ENCODE peak calls at places on chromosomes 5 and 9, in ten cellular contexts. S is fibroblast of mammary gland, U is AG10803, V is endothelial cell, X is fibroblast of lung, Y is BE2C, B is nephron progenitor cell, J is left ventricle myocardium inferior, N is fibroblast of pulmonary artery, L is progenitor cell of endocrine pancreas. G is an unnamed sample.

GRCh38 chr9:84166828-84167400 is 173.6 kb downstream of the SLC28A3 start:
- DNase-seq in N (no peak), S (no peak), Y (no peak), B (no peak), L (no peak), J (no peak), V (no peak), U (no peak), X (no peak), G (no peak)

GRCh38 chr5:154309361-154309725 is 118.8 kb downstream of the GALNT10 start:
- DNase-seq in B (no peak), V (no peak), L (no peak), S (peak), X (peak), N (peak), Y (no peak), J (no peak), U (peak), G (no peak)

GRCh38 chr5:178554311-178554710 is 35.9 kb downstream of the COL23A1 start:
- DNase-seq in S (no peak), V (no peak), L (no peak), N (no peak), Y (no peak), X (no peak), J (no peak), U (no peak), B (no peak), G (no peak)

GRCh38 chr5:138702166-138702826 is 50.9 kb upstream of the CTNNA1 start:
- DNase-seq in X (no peak), S (no peak), B (no peak), Y (no peak), J (no peak), N (no peak), V (no peak), L (no peak), U (no peak), G (no peak)

GRCh38 chr5:162160401-162160800 is 92.8 kb downstream of the GABRG2 start:
- DNase-seq in U (no peak), X (no peak), Y (no peak), L (no peak), B (no peak), N (no peak), S (no peak), J (no peak), V (no peak), G (no peak)

GRCh38 chr5:96279796-96280542 is 153.1 kb downstream of the PCSK1 start:
- DNase-seq in Y (no peak), L (no peak), V (no peak), X (peak), N (peak), B (no peak), J (no peak), U (peak), S (peak), G (no peak)

GRCh38 chr5:72412283-72413055 is 92.3 kb downstream of the PTCD2 start:
- DNase-seq in U (peak), N (peak), B (no peak), J (no peak), V (no peak), S (peak), L (no peak), Y (no peak), X (peak), G (no peak)

GRCh38 chr9:105204416-105204815 is 40.0 kb upstream of the SLC44A1 start:
- DNase-seq in B (no peak), X (peak), L (no peak), J (no peak), U (peak), S (peak), V (no peak), N (peak), Y (no peak), G (no peak)

GRCh38 chr5:135950611-135951010 is 4.2 kb downstream of the LECT2 start:
- DNase-seq in J (no peak), U (peak), Y (no peak), X (peak), V (no peak), N (no peak), B (no peak), L (no peak), S (peak), G (no peak)

GRCh38 chr5:112921833-112922817 is at the start of gene REEP5:
- DNase-seq in U (peak), Y (peak), J (peak), X (peak), S (peak), L (peak), N (peak), B (peak), V (peak), G (peak)

GRCh38 chr5:130436430-130436829 is 532.2 kb downstream of the CHSY3 start:
- DNase-seq in B (no peak), N (no peak), Y (no peak), J (no peak), S (no peak), V (no peak), X (no peak), L (no peak), U (no peak), G (no peak)

GRCh38 chr9:129446828-129447550 is 173.9 kb downstream of the C9orf50 start:
- DNase-seq in L (no peak), J (no peak), V (no peak), N (no peak), B (no peak), U (no peak), Y (peak), X (no peak), S (peak), G (no peak)

GRCh38 chr5:72015103-72015548 is 92.1 kb upstream of the MAP1B start:
- DNase-seq in B (no peak), N (peak), U (peak), X (peak), J (no peak), L (no peak), V (no peak), Y (peak), S (peak), G (no peak)

GRCh38 chr5:179549973-179550510 is 312 bp upstream of the RUFY1 start:
- DNase-seq in V (no peak), Y (no peak), U (no peak), J (no peak), X (peak), L (peak), S (peak), B (no peak), N (no peak), G (no peak)

GRCh38 chr9:123322771-123323481 is 33.1 kb upstream of the CRB2 start:
- DNase-seq in N (no peak), L (no peak), S (no peak), B (no peak), Y (no peak), V (no peak), X (no peak), J (no peak), U (no peak), G (no peak)

GRCh38 chr9:22052376-22052945 is 43.4 kb upstream of the CDKN2B start:
- DNase-seq in B (no peak), X (peak), J (no peak), V (no peak), Y (no peak), L (no peak), U (peak), S (peak), N (peak), G (no peak)

GRCh38 chr9:29439961-29440360 is 1866.7 kb upstream of the C9orf72 start:
- DNase-seq in B (no peak), Y (no peak), N (peak), L (no peak), J (no peak), U (no peak), S (peak), V (no peak), X (peak), G (no peak)

GRCh38 chr9:4661165-4662095 is 664 bp upstream of the PLPP6 start:
- DNase-seq in X (peak), N (peak), S (no peak), V (no peak), L (no peak), B (no peak), J (no peak), U (no peak), Y (no peak), G (no peak)

GRCh38 chr5:116411101-116411571 is 163.5 kb downstream of the SEMA6A start:
- DNase-seq in J (peak), X (no peak), S (peak), L (no peak), Y (no peak), B (no peak), V (no peak), N (peak), U (no peak), G (no peak)

GRCh38 chr5:172637122-172637580 is 3.9 kb upstream of the NEURL1B start:
- DNase-seq in L (no peak), U (no peak), B (no peak), S (no peak), N (no peak), J (no peak), Y (no peak), V (no peak), X (no peak), G (no peak)

GRCh38 chr5:61362796-61363364 is 30.8 kb downstream of the ZSWIM6 start:
- DNase-seq in X (peak), U (peak), N (peak), B (no peak), V (no peak), J (no peak), Y (peak), L (no peak), S (peak), G (no peak)

GRCh38 chr9:132937463-132937901 is 6.9 kb downstream of the TSC1 start:
- DNase-seq in X (peak), N (peak), U (no peak), J (no peak), Y (no peak), L (no peak), S (peak), V (no peak), B (no peak), G (no peak)

GRCh38 chr9:26271495-26272122 is 593.4 kb upstream of the TUSC1 start:
- DNase-seq in L (no peak), X (no peak), B (no peak), S (no peak), N (peak), V (no peak), U (no peak), J (no peak), Y (no peak), G (no peak)

GRCh38 chr5:72328172-72328571 is 8.0 kb downstream of the PTCD2 start:
- DNase-seq in X (peak), S (peak), B (no peak), V (no peak), Y (peak), L (no peak), N (peak), U (peak), J (peak), G (no peak)

GRCh38 chr9:134422301-134422700 is 96.0 kb downstream of the RXRA start:
- DNase-seq in L (no peak), X (no peak), J (no peak), S (no peak), Y (no peak), U (no peak), V (no peak), B (no peak), N (peak), G (no peak)

GRCh38 chr5:7348168-7348802 is 47.7 kb upstream of the ADCY2 start:
- DNase-seq in U (no peak), S (no peak), X (no peak), L (no peak), B (no peak), Y (no peak), J (no peak), N (no peak), V (no peak), G (no peak)
- TF ChIP-seq CTCF in U (no peak), S (no peak), X (no peak), L (no peak), B (no peak), Y (no peak), J (no peak), N (no peak), V (no peak), G (no peak)

GRCh38 chr5:110951373-110951791 is 120.1 kb upstream of the TSLP start:
- DNase-seq in S (peak), B (no peak), X (peak), V (no peak), U (no peak), L (no peak), Y (no peak), N (peak), J (no peak), G (no peak)

GRCh38 chr5:110940136-110940535 is 131.4 kb upstream of the TSLP start:
- DNase-seq in B (no peak), X (peak), V (no peak), J (no peak), L (no peak), S (no peak), U (no peak), Y (no peak), N (no peak), G (no peak)

GRCh38 chr5:110945874-110946436 is 125.6 kb upstream of the TSLP start:
- DNase-seq in V (no peak), S (no peak), N (no peak), B (no peak), J (no peak), L (no peak), U (no peak), Y (no peak), X (no peak), G (no peak)
- TF ChIP-seq CTCF in V (no peak), S (no peak), N (no peak), B (no peak), J (no peak), L (no peak), U (no peak), Y (no peak), X (no peak), G (no peak)

GRCh38 chr5:171600736-171601265 is 181.4 kb downstream of the FGF18 start:
- DNase-seq in U (no peak), V (no peak), J (peak), B (no peak), Y (no peak), S (peak), N (peak), L (no peak), X (peak), G (no peak)

GRCh38 chr5:171596391-171596878 is 177.0 kb downstream of the FGF18 start:
- DNase-seq in S (peak), V (no peak), B (no peak), U (peak), N (peak), Y (no peak), J (peak), L (no peak), X (peak), G (no peak)

GRCh38 chr5:171599396-171599795 is 179.9 kb downstream of the FGF18 start:
- DNase-seq in U (no peak), N (no peak), J (peak), Y (no peak), B (no peak), S (no peak), V (no peak), L (no peak), X (no peak), G (no peak)

GRCh38 chr5:171599957-171600612 is 180.6 kb downstream of the FGF18 start:
- DNase-seq in X (no peak), Y (no peak), B (no peak), L (no peak), U (no peak), V (no peak), J (no peak), S (no peak), N (no peak), G (no peak)

DNA sequence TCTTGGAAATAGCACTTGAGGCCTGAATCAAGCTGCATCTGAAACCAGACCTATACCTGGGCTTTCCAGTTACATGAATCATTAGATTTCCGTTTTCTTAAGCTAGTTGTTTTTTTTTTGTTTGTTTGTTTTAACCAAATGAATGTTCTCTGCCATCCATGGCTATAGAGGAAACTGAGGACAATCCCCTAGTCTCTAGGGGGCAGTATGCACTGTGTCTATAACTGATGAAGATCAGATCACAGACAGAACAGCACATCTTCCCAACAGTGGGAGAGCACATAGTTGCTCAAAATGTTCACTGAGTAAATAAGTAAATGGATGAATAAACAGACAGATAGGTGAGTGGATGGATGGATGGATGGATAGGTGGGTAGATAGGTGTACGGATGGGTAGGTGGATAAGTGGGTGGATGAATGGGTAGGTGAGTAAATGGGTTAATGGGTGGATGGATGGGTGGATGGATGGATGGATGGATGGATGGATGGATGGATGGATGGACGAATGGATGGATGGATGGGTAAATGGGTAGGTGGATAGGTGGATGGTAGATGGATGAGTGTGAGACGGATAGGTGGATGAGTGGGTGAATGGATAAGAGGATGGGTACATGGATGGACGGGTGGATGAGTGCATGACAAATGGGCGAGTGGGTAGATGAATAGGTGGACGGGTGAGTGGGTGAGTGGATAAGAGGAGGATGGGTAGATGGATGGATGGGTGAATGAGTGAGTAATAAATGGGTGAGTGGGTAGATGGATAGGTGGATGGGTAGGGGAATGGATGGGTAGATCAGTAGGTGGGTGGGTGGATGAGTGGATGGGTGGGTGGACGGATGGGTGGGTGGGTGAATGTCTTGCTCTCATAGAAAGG is 179.1 kb downstream of the FGF18 start:
- DNase-seq in N (no peak), J (no peak), X (no peak), U (no peak), V (no peak), L (no peak), B (no peak), Y (no peak), S (no peak), G (no peak)
- TF ChIP-seq CTCF in N (no peak), J (no peak), X (no peak), U (no peak), V (no peak), L (no peak), B (no peak), Y (peak), S (no peak), G (no peak)

GRCh38 chr5:103259705-103260355 is 1.3 kb downstream of the MACIR start:
- DNase-seq in X (peak), Y (peak), L (no peak), V (peak), S (peak), J (no peak), B (no peak), N (peak), U (peak), G (no peak)

GRCh38 chr5:103256178-103256577 is 2.4 kb upstream of the MACIR start:
- DNase-seq in U (no peak), N (no peak), S (no peak), V (no peak), Y (no peak), J (no peak), B (no peak), X (no peak), L (no peak), G (no peak)

GRCh38 chr5:103258368-103258956 is at the start of gene MACIR:
- DNase-seq in X (peak), Y (peak), J (peak), B (peak), L (peak), N (peak), S (peak), U (peak), V (peak), G (peak)

GRCh38 chr5:103260951-103261350 is 2.4 kb downstream of the MACIR start:
- DNase-seq in Y (no peak), U (no peak), N (no peak), J (no peak), S (no peak), X (no peak), V (no peak), L (no peak), B (no peak), G (no peak)

GRCh38 chr5:103258957-103259704 is 568 bp downstream of the MACIR start:
- DNase-seq in S (peak), L (peak), U (peak), Y (peak), V (peak), B (peak), J (peak), X (peak), N (peak), G (peak)
- TF ChIP-seq CTCF in S (no peak), L (no peak), U (no peak), Y (no peak), V (no peak), B (no peak), J (no peak), X (no peak), N (no peak), G (no peak)

DNA sequence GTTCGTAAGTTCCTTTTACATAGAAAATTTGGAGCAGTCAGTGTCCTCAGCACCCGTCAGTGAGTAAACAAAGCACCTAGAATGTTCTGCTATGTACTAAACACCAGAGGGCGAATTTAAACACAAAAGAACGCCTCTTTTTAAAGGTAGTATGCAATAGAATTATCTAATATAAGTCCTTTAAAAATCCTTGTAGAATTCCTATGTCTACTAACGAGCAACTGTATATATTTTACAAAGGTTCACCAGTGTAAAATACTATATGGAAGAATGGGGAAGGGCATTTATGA is 499 bp upstream of the TMEM232 start:
- DNase-seq in J (no peak), N (no peak), U (no peak), B (no peak), V (no peak), Y (no peak), S (peak), X (no peak), L (no peak), G (no peak)
- TF ChIP-seq CTCF in J (peak), N (peak), U (peak), B (no peak), V (no peak), Y (peak), S (peak), X (peak), L (peak), G (no peak)

GRCh38 chr5:31585519-31586270 is 53.2 kb upstream of the PDZD2 start:
- DNase-seq in L (no peak), V (no peak), U (peak), Y (no peak), X (peak), N (no peak), J (no peak), S (no peak), B (no peak), G (no peak)

GRCh38 chr5:31583129-31583528 is 51.0 kb downstream of the C5orf22 start:
- DNase-seq in U (no peak), N (no peak), B (no peak), J (no peak), X (no peak), Y (no peak), L (no peak), V (no peak), S (no peak), G (no peak)

GRCh38 chr5:31587546-31587945 is 51.4 kb upstream of the PDZD2 start:
- DNase-seq in Y (no peak), U (no peak), V (no peak), L (no peak), J (no peak), X (no peak), B (no peak), N (no peak), S (no peak), G (no peak)

GRCh38 chr5:31579558-31579957 is 47.5 kb downstream of the C5orf22 start:
- DNase-seq in V (no peak), N (no peak), J (no peak), L (no peak), Y (no peak), U (no peak), B (no peak), X (no peak), S (no peak), G (no peak)

GRCh38 chr5:31581498-31582099 is 49.5 kb downstream of the C5orf22 start:
- DNase-seq in U (peak), Y (peak), N (peak), J (no peak), S (peak), X (peak), V (no peak), B (no peak), L (no peak), G (no peak)
- TF ChIP-seq CTCF in U (peak), Y (peak), N (peak), J (peak), S (peak), X (peak), V (peak), B (peak), L (peak), G (no peak)

GRCh38 chr9:121858788-121859187 is 207.4 kb downstream of the DAB2IP start:
- DNase-seq in U (no peak), L (no peak), V (no peak), Y (no peak), S (no peak), B (no peak), J (no peak), N (no peak), X (no peak), G (no peak)
- TF ChIP-seq CTCF in U (no peak), L (no peak), V (no peak), Y (no peak), S (no peak), B (no peak), J (no peak), N (no peak), X (no peak), G (no peak)

DNA sequence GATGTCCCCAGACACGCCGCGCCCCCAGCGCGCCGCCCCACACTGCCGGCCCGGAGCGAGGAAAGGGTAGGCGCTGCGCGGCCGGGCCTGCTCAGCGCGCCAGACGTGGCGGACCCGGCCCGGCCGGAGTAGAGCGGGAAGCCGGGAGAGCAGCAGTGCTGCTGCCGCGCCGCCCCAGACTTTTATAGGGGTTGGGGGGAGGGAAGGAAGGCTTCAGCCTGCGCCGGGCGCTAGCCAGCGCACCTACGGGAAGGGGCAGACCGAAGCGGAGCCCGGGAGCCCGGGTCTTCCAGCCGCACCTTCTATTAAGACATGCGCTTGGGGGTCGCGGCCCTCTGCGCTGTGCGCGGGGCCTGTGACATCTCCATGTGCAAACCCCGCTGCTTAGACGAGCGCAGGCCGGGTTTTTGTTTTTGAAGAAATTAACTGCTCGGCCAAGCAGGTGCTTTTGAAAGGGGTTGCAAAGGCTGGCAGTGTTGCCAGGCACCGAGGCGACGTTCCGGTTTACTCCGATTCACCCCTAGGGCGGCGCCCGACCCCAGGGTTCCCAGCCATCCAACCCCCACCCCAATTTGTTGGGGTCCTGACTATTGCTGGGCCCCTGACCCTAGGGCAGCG is 361 bp upstream of the PAX5 start:
- DNase-seq in X (peak), N (no peak), Y (no peak), V (peak), U (no peak), J (no peak), L (no peak), S (no peak), B (peak), G (no peak)
- TF ChIP-seq CTCF in X (no peak), N (no peak), Y (peak), V (peak), U (no peak), J (no peak), L (peak), S (no peak), B (no peak), G (no peak)